ENCODE peak calls at places on chromosomes 11 and 22, in ten cellular contexts. A, O, W, E, G, Z, S, J, U and N are unnamed samples.

GRCh38 chr11:64060861-64061444 is 25.2 kb downstream of the FLRT1 start:
- DNase-seq in G (no peak), J (peak), A (no peak), Z (no peak), W (peak), E (peak), O (peak), U (no peak), S (peak), N (peak)

GRCh38 chr11:64088159-64089026 is 52.7 kb downstream of the FLRT1 start:
- DNase-seq in A (no peak), G (no peak), E (peak), O (peak), U (no peak), S (no peak), W (no peak), Z (peak), J (no peak), N (peak)

GRCh38 chr11:61791737-61792309 is 576 bp downstream of the TMEM258 start:
- DNase-seq in Z (peak), S (peak), E (peak), O (peak), A (no peak), G (peak), W (peak), J (peak), U (peak), N (peak)

GRCh38 chr11:14234446-14234845 is 124.5 kb downstream of the RRAS2 start:
- DNase-seq in A (no peak), W (no peak), J (no peak), Z (no peak), G (no peak), U (no peak), E (no peak), O (no peak), S (no peak), N (no peak)

GRCh38 chr22:50244420-50245213 is at the start of gene TUBGCP6:
- DNase-seq in S (peak), U (peak), W (peak), Z (peak), A (peak), J (peak), E (peak), G (peak), O (peak), N (peak)

GRCh38 chr11:35553021-35553420 is 27.6 kb upstream of the PAMR1 start:
- DNase-seq in G (no peak), J (no peak), E (no peak), A (no peak), W (no peak), O (no peak), S (no peak), Z (no peak), U (no peak), N (no peak)

GRCh38 chr11:119525180-119525854 is 102.3 kb upstream of the THY1 start:
- DNase-seq in E (no peak), J (no peak), A (no peak), U (no peak), O (no peak), Z (no peak), G (no peak), W (no peak), S (no peak), N (no peak)

GRCh38 chr11:80390546-80390945 is 949.7 kb upstream of the TENM4 start:
- DNase-seq in S (no peak), A (no peak), O (no peak), E (no peak), W (no peak), J (no peak), G (no peak), Z (no peak), U (no peak), N (no peak)

GRCh38 chr11:12765428-12765827 is 91.2 kb downstream of the TEAD1 start:
- DNase-seq in E (no peak), Z (no peak), W (no peak), G (no peak), A (no peak), U (peak), S (no peak), O (no peak), J (no peak), N (peak)

GRCh38 chr11:62146476-62147200 is 22.8 kb downstream of the INCENP start:
- DNase-seq in S (peak), G (no peak), J (peak), O (no peak), U (no peak), Z (no peak), A (no peak), E (no peak), W (no peak), N (no peak)

GRCh38 chr11:925496-926301 is at the start of gene AP2A2:
- DNase-seq in W (peak), U (peak), Z (peak), G (peak), A (no peak), E (peak), S (peak), J (peak), O (peak), N (peak)

GRCh38 chr11:123841189-123841588 is 35.0 kb upstream of the OR6M1 start:
- DNase-seq in G (no peak), Z (no peak), U (no peak), J (no peak), A (no peak), O (no peak), E (no peak), S (no peak), W (no peak), N (no peak)

GRCh38 chr22:19350476-19350859 is 58.9 kb upstream of the CLTCL1 start:
- DNase-seq in E (no peak), A (no peak), Z (no peak), G (no peak), J (no peak), W (no peak), S (no peak), O (no peak), U (no peak), N (no peak)

GRCh38 chr11:34192481-34193401 is 87.3 kb downstream of the NAT10 start:
- DNase-seq in G (peak), A (no peak), O (peak), Z (no peak), U (peak), E (no peak), S (peak), J (peak), W (peak), N (no peak)

GRCh38 chr11:9577551-9577950 is 4.1 kb downstream of the WEE1 start:
- DNase-seq in O (no peak), W (no peak), S (no peak), E (no peak), J (no peak), U (no peak), G (no peak), A (no peak), Z (no peak), N (no peak)

GRCh38 chr22:36510966-36511881 is 4.4 kb upstream of the FOXRED2 start:
- DNase-seq in A (no peak), E (no peak), G (peak), W (peak), J (peak), S (no peak), O (peak), Z (peak), U (no peak), N (no peak)

GRCh38 chr22:47325249-47325648 is 562.8 kb downstream of the TBC1D22A start:
- DNase-seq in A (no peak), Z (no peak), G (no peak), J (no peak), W (no peak), E (no peak), S (no peak), O (no peak), U (no peak), N (no peak)

GRCh38 chr11:11157201-11157600 is 195.8 kb downstream of the CSNK2A3 start:
- DNase-seq in G (no peak), S (no peak), W (no peak), J (peak), E (peak), Z (peak), A (no peak), O (peak), U (no peak), N (no peak)

GRCh38 chr11:102306817-102307814 is 10.2 kb upstream of the BIRC3 start:
- DNase-seq in W (no peak), E (no peak), J (no peak), S (no peak), Z (no peak), A (no peak), U (no peak), O (no peak), G (no peak), N (no peak)

GRCh38 chr22:33919591-33920501 is at the start of gene LARGE1:
- DNase-seq in E (peak), U (peak), J (peak), A (no peak), W (peak), S (peak), G (no peak), O (peak), Z (peak), N (peak)

GRCh38 chr11:105168457-105168856 is 28.9 kb upstream of the CARD18 start:
- DNase-seq in U (no peak), J (no peak), S (no peak), G (no peak), W (no peak), O (no peak), Z (no peak), A (no peak), E (no peak), N (no peak)

GRCh38 chr11:1467270-1467669 is 19.3 kb downstream of the MOB2 start:
- DNase-seq in U (no peak), G (no peak), E (no peak), Z (no peak), W (no peak), J (no peak), O (no peak), S (no peak), A (no peak), N (no peak)

GRCh38 chr22:21695432-21696085 is 29.7 kb downstream of the PPIL2 start:
- DNase-seq in S (no peak), W (no peak), J (no peak), Z (no peak), G (no peak), O (no peak), U (no peak), A (no peak), E (no peak), N (no peak)

GRCh38 chr11:105189586-105189985 is 50.0 kb upstream of the CARD18 start:
- DNase-seq in A (no peak), J (no peak), G (peak), U (no peak), W (no peak), S (no peak), E (no peak), Z (no peak), O (no peak), N (no peak)

DNA sequence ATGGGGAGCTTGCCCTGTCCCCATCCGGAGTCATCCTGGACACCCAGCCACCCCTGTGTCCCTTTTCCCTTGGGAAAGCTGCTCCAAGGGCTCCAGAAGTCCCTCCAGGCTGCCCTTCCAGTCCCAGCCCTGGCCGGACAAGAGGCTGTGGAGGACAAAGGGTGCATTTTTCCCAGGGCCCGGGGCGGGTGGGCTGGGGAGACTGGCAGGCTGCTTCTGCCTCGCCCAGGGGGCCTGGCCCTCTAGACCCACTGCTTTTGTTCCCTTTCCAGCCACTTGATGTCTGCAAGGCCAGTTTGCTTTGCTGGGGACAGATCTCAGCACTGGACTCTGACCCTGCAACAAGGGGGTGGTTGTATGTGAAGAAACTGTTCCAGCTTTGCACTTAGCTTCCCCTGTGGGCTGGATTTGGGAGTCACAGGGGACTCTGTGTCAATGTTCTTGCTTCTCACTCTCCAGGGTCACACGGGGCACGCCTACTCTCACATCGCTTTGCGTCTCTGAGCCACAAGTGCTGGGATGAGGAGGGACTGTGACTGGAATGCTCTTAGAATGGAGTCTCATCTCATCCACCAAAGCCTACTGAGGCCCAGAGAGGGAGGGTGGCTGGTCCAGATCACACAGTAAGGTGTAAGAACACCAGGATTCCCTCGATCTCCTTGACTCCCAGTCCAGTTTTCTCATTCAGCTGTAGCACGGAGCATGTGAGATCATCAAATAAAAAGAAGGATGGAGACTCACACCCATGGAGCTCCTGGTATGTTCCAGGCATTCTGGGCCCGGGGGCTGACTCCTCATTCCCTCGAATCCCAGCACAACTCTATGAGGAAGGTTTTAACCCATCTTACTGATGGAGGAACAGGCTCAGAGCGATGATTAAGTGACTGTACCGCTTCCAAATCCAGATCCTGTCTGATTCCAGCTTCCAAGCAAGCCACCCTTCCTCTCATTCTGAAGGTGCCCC is 59.9 kb downstream of the FBXO7 start:
- DNase-seq in Z (peak), W (peak), O (no peak), J (no peak), A (no peak), U (no peak), E (no peak), G (no peak), S (peak), N (no peak)
- TF ChIP-seq EP300 in Z (no peak), W (no peak), O (no peak), J (no peak), A (no peak), U (no peak), E (no peak), G (peak), S (no peak), N (no peak)

GRCh38 chr22:30250713-30251267 is 4.2 kb upstream of the LIF start:
- DNase-seq in E (no peak), G (no peak), O (peak), W (no peak), J (peak), S (peak), A (no peak), Z (no peak), U (no peak), N (peak)
- TF ChIP-seq EP300 in E (no peak), G (no peak), O (no peak), W (no peak), J (no peak), S (no peak), A (no peak), Z (no peak), U (no peak), N (no peak)

DNA sequence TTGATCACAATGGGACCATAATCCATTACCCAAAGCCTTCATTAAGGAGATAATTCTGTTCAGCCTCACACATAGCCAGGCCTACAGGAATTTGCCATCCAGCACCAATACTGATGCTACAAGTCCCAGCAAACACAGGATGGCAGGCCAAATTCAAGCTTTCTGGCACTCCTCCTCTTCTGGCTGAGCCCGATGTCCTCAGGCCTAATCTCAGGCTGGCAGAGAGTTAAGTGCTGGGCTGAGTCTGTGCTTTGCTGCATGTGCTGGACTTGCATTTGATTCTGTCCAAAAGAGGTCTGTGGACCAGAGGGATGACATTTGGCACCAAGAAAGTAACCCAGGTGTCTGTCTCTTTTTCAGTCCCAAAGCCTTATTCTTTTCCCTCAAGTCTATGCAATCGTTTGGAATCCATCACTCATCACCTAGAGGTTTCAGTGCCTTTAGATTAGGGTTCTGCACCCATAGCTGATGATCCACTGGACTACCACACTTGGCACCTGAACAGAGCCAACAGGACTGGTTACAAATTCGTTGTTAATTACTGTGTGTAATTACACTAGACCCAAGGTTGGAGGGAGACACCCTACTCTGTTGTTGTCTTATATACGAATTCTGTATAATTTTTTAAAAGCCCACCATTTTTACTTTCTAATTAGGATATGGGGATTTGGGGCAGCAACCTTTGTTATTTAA is 19.4 kb upstream of the LIN7C start:
- DNase-seq in S (no peak), W (no peak), J (no peak), U (no peak), G (no peak), Z (no peak), O (no peak), A (no peak), E (no peak), N (no peak)
- TF ChIP-seq EP300 in S (no peak), W (no peak), J (no peak), U (no peak), G (no peak), Z (no peak), O (no peak), A (no peak), E (no peak), N (no peak)

DNA sequence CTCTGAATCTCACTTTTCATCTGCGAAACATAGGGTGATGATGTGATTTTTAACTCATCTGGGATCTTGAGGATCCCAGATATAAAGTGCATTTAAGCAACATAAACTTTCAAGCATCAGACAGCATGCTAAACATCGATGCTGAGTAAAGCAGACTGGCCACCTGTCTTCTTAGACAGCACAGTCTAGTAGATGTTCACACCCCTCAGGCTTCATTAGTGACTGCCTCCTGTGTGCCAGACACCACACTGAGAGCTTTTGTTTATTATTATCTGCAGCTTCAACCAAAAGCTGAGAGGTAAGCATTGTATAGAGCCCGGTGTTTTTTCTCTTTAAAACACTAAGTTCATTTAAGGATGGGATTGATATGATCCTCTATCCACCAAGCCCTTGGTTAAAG is 114.4 kb upstream of the SEZ6L start:
- DNase-seq in S (no peak), W (no peak), U (no peak), O (no peak), A (no peak), E (no peak), Z (no peak), J (no peak), G (no peak), N (no peak)
- TF ChIP-seq EP300 in S (no peak), W (no peak), U (no peak), O (no peak), A (no peak), E (no peak), Z (no peak), J (no peak), G (no peak), N (no peak)

DNA sequence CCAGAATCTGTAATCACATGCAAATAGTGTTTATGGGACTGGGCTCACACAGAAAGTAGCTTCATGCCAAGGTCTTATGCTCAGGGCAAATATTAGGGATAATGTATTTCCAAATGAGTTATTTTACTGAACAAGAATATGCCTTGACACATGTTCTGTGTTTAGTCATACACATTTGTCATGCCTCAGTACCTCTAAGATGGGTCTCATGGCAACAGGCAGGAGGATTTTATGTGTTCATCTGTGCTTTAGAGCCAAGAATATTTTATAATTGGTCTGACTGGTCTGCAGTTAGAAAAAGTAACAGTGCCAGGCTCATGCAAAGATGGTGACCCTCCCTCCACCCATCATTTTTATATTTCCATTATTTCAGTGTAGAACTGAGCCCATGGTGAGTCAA is 49.1 kb downstream of the JAM3 start:
- DNase-seq in O (no peak), J (no peak), E (no peak), U (no peak), A (no peak), G (no peak), Z (no peak), W (no peak), S (no peak), N (no peak)
- TF ChIP-seq EP300 in O (no peak), J (peak), E (no peak), U (no peak), A (no peak), G (no peak), Z (no peak), W (no peak), S (no peak), N (no peak)

GRCh38 chr22:27601195-27601594 is 200.4 kb downstream of the MN1 start:
- DNase-seq in J (no peak), Z (no peak), E (no peak), O (no peak), U (no peak), G (no peak), A (no peak), W (no peak), S (no peak), N (no peak)

GRCh38 chr22:27594474-27595134 is 207.0 kb downstream of the MN1 start:
- DNase-seq in W (no peak), Z (no peak), E (peak), U (no peak), O (no peak), S (no peak), G (no peak), J (no peak), A (no peak), N (no peak)

GRCh38 chr22:27598792-27599191 is 202.8 kb downstream of the MN1 start:
- DNase-seq in G (no peak), S (no peak), E (no peak), Z (no peak), W (no peak), U (no peak), J (no peak), A (no peak), O (no peak), N (no peak)

GRCh38 chr22:27596133-27596905 is 205.2 kb downstream of the MN1 start:
- DNase-seq in O (no peak), U (no peak), Z (no peak), S (no peak), E (no peak), J (no peak), A (no peak), G (no peak), W (no peak), N (no peak)

DNA sequence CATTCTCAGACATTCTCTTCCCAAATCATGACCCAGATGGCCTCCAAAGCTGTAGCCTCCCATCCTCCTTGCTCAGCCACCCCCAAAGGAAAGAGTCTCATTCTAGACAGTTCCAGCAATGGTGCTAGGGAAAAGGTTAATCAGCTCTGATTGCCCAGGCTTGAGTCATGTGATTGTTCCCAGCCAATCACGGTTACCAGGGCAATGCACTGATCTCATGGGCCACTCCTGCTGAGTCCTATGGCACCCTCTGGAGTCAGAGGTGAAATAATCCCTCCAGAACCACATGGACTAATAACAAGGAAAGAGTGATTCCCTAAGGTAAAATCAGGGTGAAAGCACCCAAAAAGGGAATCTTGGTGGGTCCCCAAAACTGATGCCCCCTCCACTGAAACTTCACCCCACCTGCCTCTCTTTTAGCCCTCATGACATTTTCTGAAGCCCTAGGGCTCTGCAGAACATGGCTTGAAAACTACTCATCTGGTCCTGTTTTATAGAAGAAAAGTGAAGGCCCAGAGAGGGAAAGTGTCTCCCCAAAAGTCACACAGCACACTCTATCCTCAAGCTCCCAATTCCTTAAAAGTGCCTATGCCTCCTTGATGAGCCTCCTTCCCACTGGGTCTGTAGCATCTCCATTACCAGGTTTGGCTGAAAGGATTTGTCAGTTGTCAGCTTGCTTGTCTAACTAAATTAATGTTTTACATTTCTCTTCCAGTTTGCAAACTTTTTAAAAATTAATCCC is 203.7 kb downstream of the MN1 start:
- DNase-seq in S (no peak), J (no peak), W (no peak), Z (no peak), G (no peak), U (no peak), O (no peak), A (no peak), E (peak), N (no peak)
- TF ChIP-seq EP300 in S (no peak), J (no peak), W (no peak), Z (no peak), G (no peak), U (no peak), O (no peak), A (no peak), E (no peak), N (no peak)